ENCODE peak calls at places on chromosomes 2 and 18, in four cellular contexts. One of them, this sample, is unnamed.

GRCh38 chr2:139067072-139067471 is 286.9 kb upstream of the NXPH2 start:
- DNase-seq in endothelial cell: no peak
- DNase-seq in pancreas: no peak
- DNase-seq in cardiac fibroblast: no peak
- DNase-seq in this sample: no peak

GRCh38 chr18:10524507-10525425 is 1.1 kb upstream of the NAPG start:
- DNase-seq in endothelial cell: no peak
- DNase-seq in cardiac fibroblast: no peak
- DNase-seq in pancreas: no peak
- DNase-seq in this sample: no peak

GRCh38 chr18:48295586-48296311 is 113.4 kb downstream of the ZBTB7C start:
- DNase-seq in endothelial cell: peak; percentile 33
- DNase-seq in cardiac fibroblast: peak; percentile 3
- DNase-seq in pancreas: peak; percentile 68
- DNase-seq in this sample: no peak

GRCh38 chr2:100416397-100416938 is 1.0 kb downstream of the CHST10 start:
- DNase-seq in endothelial cell: no peak
- DNase-seq in pancreas: no peak
- DNase-seq in cardiac fibroblast: no peak
- DNase-seq in this sample: no peak

GRCh38 chr2:8009010-8009597 is 672.8 kb upstream of the ID2 start:
- DNase-seq in pancreas: no peak
- DNase-seq in cardiac fibroblast: peak; percentile 38
- DNase-seq in endothelial cell: no peak
- DNase-seq in this sample: no peak

GRCh38 chr18:59721214-59721613 is 24.0 kb upstream of the CCBE1 start:
- DNase-seq in pancreas: no peak
- DNase-seq in endothelial cell: no peak
- DNase-seq in cardiac fibroblast: no peak
- DNase-seq in this sample: no peak

GRCh38 chr2:177778472-177778871 is 294.1 kb downstream of the PDE11A start:
- DNase-seq in endothelial cell: no peak
- DNase-seq in cardiac fibroblast: no peak
- DNase-seq in pancreas: no peak
- DNase-seq in this sample: no peak

GRCh38 chr2:64329848-64330247 is 124.1 kb upstream of the LGALSL start:
- DNase-seq in endothelial cell: no peak
- DNase-seq in cardiac fibroblast: peak; percentile 32
- DNase-seq in pancreas: no peak
- DNase-seq in this sample: no peak

GRCh38 chr2:61235716-61236115 is 73.7 kb downstream of the C2orf74 start:
- DNase-seq in cardiac fibroblast: no peak
- DNase-seq in endothelial cell: no peak
- DNase-seq in pancreas: no peak
- DNase-seq in this sample: no peak

GRCh38 chr2:55165567-55165966 is 66.5 kb downstream of the CLHC1 start:
- DNase-seq in pancreas: no peak
- DNase-seq in cardiac fibroblast: peak; percentile 60
- DNase-seq in endothelial cell: no peak
- DNase-seq in this sample: no peak

GRCh38 chr2:177334940-177335543 is 57.5 kb upstream of the AGPS start:
- DNase-seq in cardiac fibroblast: peak; percentile 66
- DNase-seq in endothelial cell: no peak
- DNase-seq in pancreas: no peak
- DNase-seq in this sample: peak; percentile 25

GRCh38 chr2:62844311-62845090 is 139.0 kb downstream of the EHBP1 start:
- DNase-seq in pancreas: no peak
- DNase-seq in cardiac fibroblast: no peak
- DNase-seq in endothelial cell: no peak
- DNase-seq in this sample: no peak

GRCh38 chr2:86453838-86454237 is 12.7 kb downstream of the KDM3A start:
- DNase-seq in cardiac fibroblast: peak; percentile 86
- DNase-seq in pancreas: no peak
- DNase-seq in endothelial cell: no peak
- DNase-seq in this sample: peak; percentile 31

GRCh38 chr2:152421521-152422367 is 86.8 kb downstream of the FMNL2 start:
- DNase-seq in endothelial cell: no peak
- DNase-seq in cardiac fibroblast: peak; percentile 99
- DNase-seq in pancreas: no peak
- DNase-seq in this sample: no peak

GRCh38 chr18:22856870-22857269 is 76.3 kb upstream of the RBBP8 start:
- DNase-seq in pancreas: no peak
- DNase-seq in endothelial cell: no peak
- DNase-seq in cardiac fibroblast: no peak
- DNase-seq in this sample: no peak

GRCh38 chr2:219024059-219024458 is 17.3 kb downstream of the CFAP65 start:
- DNase-seq in endothelial cell: no peak
- DNase-seq in pancreas: no peak
- DNase-seq in cardiac fibroblast: no peak
- DNase-seq in this sample: no peak

GRCh38 chr2:184598313-184599053 is at the start of gene ZNF804A:
- DNase-seq in cardiac fibroblast: peak; percentile 45
- DNase-seq in endothelial cell: peak; percentile 45
- DNase-seq in pancreas: peak; percentile 63
- DNase-seq in this sample: peak; percentile 81

GRCh38 chr2:106789185-106789584 is 96.8 kb downstream of the ST6GAL2 start:
- DNase-seq in endothelial cell: no peak
- DNase-seq in pancreas: no peak
- DNase-seq in cardiac fibroblast: peak; percentile 12
- DNase-seq in this sample: no peak

GRCh38 chr2:160014227-160014626 is 48.2 kb downstream of the PLA2R1 start:
- DNase-seq in pancreas: no peak
- DNase-seq in cardiac fibroblast: peak; percentile 34
- DNase-seq in endothelial cell: no peak
- DNase-seq in this sample: no peak

GRCh38 chr2:128988974-128989373 is 670.3 kb upstream of the HS6ST1 start:
- DNase-seq in cardiac fibroblast: no peak
- DNase-seq in pancreas: no peak
- DNase-seq in endothelial cell: no peak
- DNase-seq in this sample: no peak

GRCh38 chr2:1910562-1911256 is 166.4 kb upstream of the PXDN start:
- DNase-seq in cardiac fibroblast: peak; percentile 18
- DNase-seq in pancreas: no peak
- DNase-seq in endothelial cell: no peak
- DNase-seq in this sample: no peak
- TF ChIP-seq CTCF in cardiac fibroblast: no peak
- TF ChIP-seq CTCF in pancreas: no peak
- TF ChIP-seq CTCF in endothelial cell: no peak
- TF ChIP-seq CTCF in this sample: peak; percentile 77

GRCh38 chr18:1585881-1586488 is 681.3 kb downstream of the ADCYAP1 start:
- DNase-seq in cardiac fibroblast: peak; percentile 45
- DNase-seq in endothelial cell: no peak
- DNase-seq in pancreas: no peak
- DNase-seq in this sample: no peak
- TF ChIP-seq CTCF in cardiac fibroblast: peak; percentile 40
- TF ChIP-seq CTCF in endothelial cell: peak; percentile 79
- TF ChIP-seq CTCF in pancreas: no peak
- TF ChIP-seq CTCF in this sample: peak; percentile 74

DNA sequence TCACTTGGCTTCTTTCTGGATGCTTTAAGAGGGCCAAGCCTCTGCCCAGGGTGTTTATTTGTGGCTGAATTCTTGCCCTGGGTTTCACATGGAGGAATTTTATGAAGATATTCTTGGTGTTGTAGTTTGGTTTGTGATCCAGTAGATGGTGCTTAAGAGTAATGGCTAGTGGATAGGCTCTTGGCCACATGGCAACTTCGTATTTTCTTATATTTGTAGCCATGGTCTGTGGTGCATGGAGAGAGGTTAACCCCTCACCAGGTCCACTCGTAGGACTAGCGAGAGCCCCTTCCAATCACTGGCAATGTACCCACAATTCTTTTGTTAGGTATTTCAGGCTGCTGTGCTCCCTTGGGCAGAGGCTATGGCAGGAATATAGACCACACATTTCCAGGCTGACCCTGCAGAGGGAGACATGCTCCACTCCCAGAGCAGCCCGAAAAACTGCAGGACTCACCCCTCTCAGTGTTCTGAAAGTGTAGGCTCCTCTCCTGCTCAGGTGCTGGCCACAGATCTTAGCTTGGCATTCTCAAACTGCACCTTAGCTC is 582.1 kb upstream of the SETBP1 start:
- DNase-seq in endothelial cell: peak; percentile 40
- DNase-seq in cardiac fibroblast: peak; percentile 62
- DNase-seq in pancreas: no peak
- DNase-seq in this sample: no peak
- TF ChIP-seq CTCF in endothelial cell: peak; percentile 47
- TF ChIP-seq CTCF in cardiac fibroblast: peak; percentile 19
- TF ChIP-seq CTCF in pancreas: no peak
- TF ChIP-seq CTCF in this sample: no peak

GRCh38 chr2:72114693-72115051 is 33.0 kb downstream of the CYP26B1 start:
- DNase-seq in pancreas: no peak
- DNase-seq in cardiac fibroblast: no peak
- DNase-seq in endothelial cell: no peak
- DNase-seq in this sample: no peak

GRCh38 chr2:72117029-72117428 is 30.6 kb downstream of the CYP26B1 start:
- DNase-seq in cardiac fibroblast: no peak
- DNase-seq in pancreas: no peak
- DNase-seq in endothelial cell: no peak
- DNase-seq in this sample: no peak

GRCh38 chr2:72115361-72116080 is 32.1 kb downstream of the CYP26B1 start:
- DNase-seq in endothelial cell: no peak
- DNase-seq in cardiac fibroblast: peak; percentile 68
- DNase-seq in pancreas: no peak
- DNase-seq in this sample: no peak

GRCh38 chr2:72117718-72118117 is 29.9 kb downstream of the CYP26B1 start:
- DNase-seq in endothelial cell: no peak
- DNase-seq in pancreas: no peak
- DNase-seq in cardiac fibroblast: no peak
- DNase-seq in this sample: no peak

GRCh38 chr2:72116081-72116533 is 31.6 kb downstream of the CYP26B1 start:
- DNase-seq in cardiac fibroblast: no peak
- DNase-seq in endothelial cell: peak; percentile 43
- DNase-seq in pancreas: no peak
- DNase-seq in this sample: no peak
- TF ChIP-seq CTCF in cardiac fibroblast: peak; percentile 45
- TF ChIP-seq CTCF in endothelial cell: peak; percentile 49
- TF ChIP-seq CTCF in pancreas: no peak
- TF ChIP-seq CTCF in this sample: no peak

This sample was measured in dorsolateral prefrontal cortex.